ENCODE peak calls at places on chromosomes 3 and 15, in four cellular contexts. I is psoas muscle, J is body of pancreas, A is astrocyte. L is an unnamed sample.

GRCh38 chr3:97138914-97139541 is 324.6 kb downstream of the EPHA6 start:
- DNase-seq in I (no peak), J (no peak), A (no peak), L (no peak)

GRCh38 chr3:160564949-160565441 is 376 bp downstream of the KPNA4 start:
- DNase-seq in I (peak), J (no peak), A (peak), L (peak)

GRCh38 chr3:184683234-184683633 is 28.6 kb downstream of the MAGEF1 start:
- DNase-seq in I (no peak), J (no peak), A (no peak), L (no peak)

GRCh38 chr3:197088370-197088769 is 58.8 kb upstream of the MELTF start:
- DNase-seq in I (no peak), J (no peak), A (no peak), L (no peak)

GRCh38 chr3:10391391-10391790 is 70.5 kb upstream of the SEC13 start:
- DNase-seq in I (no peak), J (no peak), A (no peak), L (no peak)

GRCh38 chr3:187318819-187319616 is 27.5 kb upstream of the MASP1 start:
- DNase-seq in I (no peak), J (peak), A (peak), L (no peak)

GRCh38 chr3:6799264-6799915 is 61.5 kb upstream of the GRM7 start:
- DNase-seq in I (no peak), J (peak), A (no peak), L (no peak)

GRCh38 chr3:195139876-195140240 is 131.1 kb downstream of the XXYLT1 start:
- DNase-seq in I (no peak), J (no peak), A (peak), L (no peak)

GRCh38 chr3:171935261-171936123 is 92.3 kb downstream of the TMEM212 start:
- DNase-seq in I (no peak), J (no peak), A (no peak), L (no peak)

GRCh38 chr15:40367038-40367672 is 9.1 kb downstream of the DISP2 start:
- DNase-seq in I (peak), J (peak), A (no peak), L (no peak)

GRCh38 chr3:58074997-58075396 is 66.8 kb downstream of the FLNB start:
- DNase-seq in I (no peak), J (no peak), A (no peak), L (peak)

GRCh38 chr15:66099950-66100671 is 153.4 kb downstream of the MEGF11 start:
- DNase-seq in I (no peak), J (no peak), A (no peak), L (no peak)

GRCh38 chr3:146187334-146187950 is 26.5 kb upstream of the PLOD2 start:
- DNase-seq in I (no peak), J (peak), A (no peak), L (no peak)

GRCh38 chr15:33309602-33310276 is 1.0 kb upstream of the RYR3 start:
- DNase-seq in I (peak), J (no peak), A (no peak), L (peak)

GRCh38 chr3:73687081-73688004 is 62.6 kb upstream of the PDZRN3 start:
- DNase-seq in I (no peak), J (no peak), A (no peak), L (no peak)

GRCh38 chr15:51366911-51367310 is 25.5 kb downstream of the GLDN start:
- DNase-seq in I (no peak), J (peak), A (peak), L (no peak)

GRCh38 chr3:94811836-94812235 is 749.0 kb downstream of the NSUN3 start:
- DNase-seq in I (no peak), J (no peak), A (no peak), L (no peak)

GRCh38 chr3:161349529-161350278 is 21.6 kb downstream of the SPTSSB start:
- DNase-seq in I (no peak), J (no peak), A (peak), L (no peak)

GRCh38 chr3:141093397-141093796 is 42.2 kb downstream of the SPSB4 start:
- DNase-seq in I (no peak), J (no peak), A (peak), L (no peak)

GRCh38 chr3:188309437-188310269 is 155.7 kb downstream of the LPP start:
- DNase-seq in I (no peak), J (no peak), A (no peak), L (no peak)

GRCh38 chr15:74571191-74571590 is 30.2 kb downstream of the ARID3B start:
- DNase-seq in I (no peak), J (no peak), A (no peak), L (no peak)
- H3K27ac ChIP-seq in I (no peak), J (no peak), A (no peak), L (peak)

DNA sequence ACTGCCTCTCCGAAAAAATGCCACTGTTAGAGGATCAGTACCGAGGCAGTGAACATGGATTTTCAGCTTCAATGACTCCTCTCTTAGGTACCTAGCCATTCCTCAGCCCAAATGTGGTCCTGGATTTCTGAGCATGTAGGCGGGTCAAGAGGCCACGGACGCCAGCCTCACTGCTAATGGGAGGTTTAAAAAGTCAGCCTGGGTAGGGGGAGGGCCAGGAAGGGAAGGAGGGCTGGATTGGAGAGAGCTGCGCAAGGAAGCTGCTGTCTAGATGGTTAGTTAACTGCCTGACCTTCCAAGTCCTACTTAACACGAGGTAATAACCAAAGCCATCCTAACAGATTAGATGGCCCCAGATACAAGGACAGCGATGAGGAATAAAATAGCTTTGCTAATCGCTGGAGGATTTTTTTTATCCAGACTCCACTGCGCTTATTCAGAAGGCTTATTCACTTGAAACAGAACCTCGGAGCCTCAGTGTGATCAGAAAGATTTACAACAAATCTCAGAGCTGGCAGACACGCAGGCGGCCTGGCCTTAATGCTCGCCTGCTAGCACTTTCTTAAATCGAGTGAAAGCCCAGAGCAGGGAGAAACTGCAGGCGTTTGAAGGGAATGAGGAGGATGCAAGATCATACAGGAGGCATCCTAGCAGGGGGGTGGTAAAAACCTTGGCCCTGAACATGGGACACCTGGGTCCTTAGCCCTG is 34.3 kb downstream of the TLE3 start:
- DNase-seq in I (no peak), J (no peak), A (no peak), L (no peak)
- H3K27ac ChIP-seq in I (peak), J (no peak), A (no peak), L (no peak)

DNA sequence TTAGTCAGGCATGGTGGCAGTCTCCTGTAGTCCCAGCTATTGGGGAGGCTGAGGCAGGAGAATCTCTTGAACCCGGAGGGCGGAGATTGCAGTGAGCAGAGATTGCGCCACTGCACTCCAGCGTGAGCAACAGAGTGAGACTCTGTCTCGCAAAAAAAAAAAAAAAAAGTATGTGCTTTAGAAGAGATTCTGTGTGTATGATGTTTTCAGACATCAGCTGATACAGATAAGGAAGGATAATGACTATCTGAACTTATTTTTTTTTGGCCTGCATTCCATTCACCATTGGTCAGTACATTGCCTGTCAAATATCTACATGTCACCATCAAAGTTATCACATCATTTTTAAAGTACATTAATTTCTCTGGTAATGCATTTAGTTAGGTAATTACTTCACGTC is 17.4 kb downstream of the C3orf38 start:
- DNase-seq in I (no peak), J (no peak), A (no peak), L (no peak)
- H3K27ac ChIP-seq in I (no peak), J (no peak), A (no peak), L (no peak)

DNA sequence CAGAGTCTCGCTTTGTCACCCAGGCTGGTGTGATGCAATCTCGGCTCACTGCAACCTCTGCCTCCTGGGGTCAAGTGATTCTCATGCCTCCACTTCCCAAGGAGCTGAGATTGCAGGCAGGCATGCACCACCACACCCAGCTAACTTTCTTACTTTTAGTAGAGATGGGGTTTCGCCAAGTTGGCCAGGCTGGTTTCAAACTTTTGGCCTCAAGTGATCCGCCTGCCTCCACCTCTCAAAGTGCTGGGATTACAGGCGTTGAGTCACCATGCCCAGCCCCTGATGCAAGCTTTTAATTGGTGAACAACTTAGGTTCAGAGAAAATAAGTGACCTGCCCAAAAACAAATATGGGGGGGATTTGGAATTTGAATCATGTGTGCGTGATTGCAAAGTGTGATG is 246.2 kb downstream of the LRTM1 start:
- DNase-seq in I (no peak), J (no peak), A (no peak), L (no peak)
- H3K27ac ChIP-seq in I (no peak), J (no peak), A (no peak), L (no peak)

GRCh38 chr15:48896775-48897143 is 18.8 kb downstream of the EID1 start:
- DNase-seq in I (no peak), J (no peak), A (no peak), L (no peak)

GRCh38 chr15:48893311-48893710 is 15.4 kb downstream of the EID1 start:
- DNase-seq in I (no peak), J (no peak), A (no peak), L (no peak)

GRCh38 chr15:48899793-48900192 is 21.9 kb downstream of the EID1 start:
- DNase-seq in I (no peak), J (no peak), A (no peak), L (no peak)

GRCh38 chr15:48898083-48898482 is 20.1 kb downstream of the EID1 start:
- DNase-seq in I (no peak), J (no peak), A (no peak), L (no peak)

DNA sequence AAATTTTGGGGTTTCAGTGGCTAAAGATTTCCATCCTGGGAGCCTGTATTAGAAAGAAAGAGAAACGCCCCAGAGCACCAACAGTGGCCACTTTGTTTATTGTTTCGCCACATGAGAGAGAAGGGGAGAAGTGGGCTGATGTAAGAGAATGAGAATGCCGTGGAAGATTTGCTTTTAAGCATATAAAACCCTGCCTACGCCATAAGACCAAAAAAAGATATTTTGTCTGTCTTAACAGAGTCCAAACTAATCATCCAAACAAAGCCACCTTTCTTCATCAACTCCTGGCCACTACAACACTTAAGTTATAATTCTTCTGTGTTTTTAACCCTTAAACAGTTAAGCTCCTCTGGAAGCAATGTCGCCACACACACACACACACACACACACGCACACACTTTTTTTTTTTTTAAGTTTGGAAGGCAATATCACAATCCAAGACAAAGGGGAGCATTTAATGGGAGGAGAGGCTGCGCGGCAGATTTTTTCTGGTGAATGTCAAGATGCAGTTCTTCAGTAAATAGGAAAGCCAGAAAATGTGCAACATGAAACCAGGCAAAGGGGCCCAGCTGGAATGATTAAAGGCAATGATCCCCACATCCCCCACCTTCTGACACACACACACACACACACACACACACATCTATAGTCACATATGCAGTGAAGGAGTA is 19.3 kb downstream of the EID1 start:
- DNase-seq in I (no peak), J (no peak), A (peak), L (no peak)
- H3K27ac ChIP-seq in I (no peak), J (no peak), A (peak), L (peak)

GRCh38 chr3:149314807-149315578 is 18.4 kb downstream of the TM4SF18 start:
- DNase-seq in I (no peak), J (no peak), A (peak), L (no peak)

GRCh38 chr3:149316427-149316826 is 17.0 kb downstream of the TM4SF18 start:
- DNase-seq in I (no peak), J (no peak), A (no peak), L (no peak)

GRCh38 chr3:149310796-149311534 is 22.5 kb downstream of the TM4SF18 start:
- DNase-seq in I (no peak), J (no peak), A (peak), L (no peak)

GRCh38 chr3:149315694-149316093 is 17.7 kb downstream of the TM4SF18 start:
- DNase-seq in I (no peak), J (no peak), A (no peak), L (no peak)

GRCh38 chr3:149313542-149313941 is 19.9 kb downstream of the TM4SF18 start:
- DNase-seq in I (no peak), J (no peak), A (no peak), L (no peak)
- H3K27ac ChIP-seq in I (no peak), J (no peak), A (no peak), L (no peak)

GRCh38 chr3:46921041-46921440 is 43.5 kb downstream of the PTH1R start:
- DNase-seq in I (no peak), J (no peak), A (no peak), L (no peak)
- H3K27ac ChIP-seq in I (no peak), J (no peak), A (no peak), L (no peak)